ENCODE peak calls at places on chromosomes 3 and 15, in six cellular contexts. One of them, this sample, is unnamed.
A peak's percentile ranks its signal among the peaks of the same experiment; 100 is the strongest.

GRCh38 chr15:60751985-60752952 is 273.3 kb upstream of the ICE2 start:
- DNase-seq in SJSA1: no peak
- DNase-seq in K562: no peak
- DNase-seq in caudate nucleus: no peak
- DNase-seq in fibroblast of lung: peak; percentile 62
- DNase-seq in transverse colon: peak; percentile 29
- DNase-seq in this sample: no peak

GRCh38 chr3:152301745-152302181 is 33.0 kb downstream of the MBNL1 start:
- DNase-seq in SJSA1: no peak
- DNase-seq in K562: no peak
- DNase-seq in caudate nucleus: no peak
- DNase-seq in fibroblast of lung: no peak
- DNase-seq in transverse colon: no peak
- DNase-seq in this sample: no peak

GRCh38 chr15:88476635-88477038 is 9.1 kb downstream of the MRPS11 start:
- DNase-seq in SJSA1: no peak
- DNase-seq in K562: peak; percentile 66
- DNase-seq in caudate nucleus: no peak
- DNase-seq in fibroblast of lung: peak; percentile 43
- DNase-seq in transverse colon: no peak
- DNase-seq in this sample: peak; percentile 79

GRCh38 chr3:41162981-41163380 is 36.3 kb upstream of the CTNNB1 start:
- DNase-seq in SJSA1: no peak
- DNase-seq in K562: no peak
- DNase-seq in caudate nucleus: no peak
- DNase-seq in fibroblast of lung: no peak
- DNase-seq in transverse colon: no peak
- DNase-seq in this sample: no peak

GRCh38 chr3:107956991-107957467 is 133.8 kb downstream of the CD47 start:
- DNase-seq in SJSA1: no peak
- DNase-seq in K562: no peak
- DNase-seq in caudate nucleus: no peak
- DNase-seq in fibroblast of lung: peak; percentile 31
- DNase-seq in transverse colon: peak; percentile 59
- DNase-seq in this sample: no peak

GRCh38 chr3:187750513-187751123 is 5.3 kb upstream of the BCL6 start:
- DNase-seq in SJSA1: no peak
- DNase-seq in K562: no peak
- DNase-seq in caudate nucleus: no peak
- DNase-seq in fibroblast of lung: peak; percentile 32
- DNase-seq in transverse colon: peak; percentile 33
- DNase-seq in this sample: no peak

GRCh38 chr3:177499779-177500423 is 302.6 kb upstream of the TBL1XR1 start:
- DNase-seq in SJSA1: no peak
- DNase-seq in K562: no peak
- DNase-seq in caudate nucleus: no peak
- DNase-seq in fibroblast of lung: no peak
- DNase-seq in transverse colon: no peak
- DNase-seq in this sample: no peak

GRCh38 chr15:29139540-29140459 is 129.8 kb downstream of the NSMCE3 start:
- DNase-seq in SJSA1: peak; percentile 52
- DNase-seq in K562: peak; percentile 72
- DNase-seq in caudate nucleus: no peak
- DNase-seq in fibroblast of lung: no peak
- DNase-seq in transverse colon: peak; percentile 61
- DNase-seq in this sample: peak; percentile 66

GRCh38 chr15:67225336-67225735 is 29.1 kb downstream of the AAGAB start:
- DNase-seq in SJSA1: no peak
- DNase-seq in K562: no peak
- DNase-seq in caudate nucleus: no peak
- DNase-seq in fibroblast of lung: peak; percentile 56
- DNase-seq in transverse colon: no peak
- DNase-seq in this sample: no peak

GRCh38 chr3:46930176-46930944 is 46.2 kb downstream of the CCDC12 start:
- DNase-seq in SJSA1: no peak
- DNase-seq in K562: no peak
- DNase-seq in caudate nucleus: no peak
- DNase-seq in fibroblast of lung: no peak
- DNase-seq in transverse colon: no peak
- DNase-seq in this sample: no peak

GRCh38 chr3:167705840-167706239 is 28.9 kb downstream of the PDCD10 start:
- DNase-seq in SJSA1: no peak
- DNase-seq in K562: no peak
- DNase-seq in caudate nucleus: no peak
- DNase-seq in fibroblast of lung: peak; percentile 50
- DNase-seq in transverse colon: no peak
- DNase-seq in this sample: no peak

GRCh38 chr3:194586839-194587238 is 46.4 kb downstream of the TMEM44 start:
- DNase-seq in SJSA1: no peak
- DNase-seq in K562: no peak
- DNase-seq in caudate nucleus: no peak
- DNase-seq in fibroblast of lung: peak; percentile 97
- DNase-seq in transverse colon: no peak
- DNase-seq in this sample: no peak

GRCh38 chr3:61927332-61927731 is 366.0 kb downstream of the PTPRG start:
- DNase-seq in SJSA1: no peak
- DNase-seq in K562: no peak
- DNase-seq in caudate nucleus: no peak
- DNase-seq in fibroblast of lung: peak; percentile 93
- DNase-seq in transverse colon: peak; percentile 42
- DNase-seq in this sample: no peak

GRCh38 chr15:64586974-64587373 is 126.6 kb downstream of the ZNF609 start:
- DNase-seq in SJSA1: no peak
- DNase-seq in K562: no peak
- DNase-seq in caudate nucleus: no peak
- DNase-seq in fibroblast of lung: no peak
- DNase-seq in transverse colon: no peak
- DNase-seq in this sample: no peak

GRCh38 chr15:57510647-57511046 is 81.1 kb upstream of the MYZAP start:
- DNase-seq in SJSA1: no peak
- DNase-seq in K562: no peak
- DNase-seq in caudate nucleus: no peak
- DNase-seq in fibroblast of lung: peak; percentile 90
- DNase-seq in transverse colon: no peak
- DNase-seq in this sample: no peak

GRCh38 chr3:182746959-182747358 is 46.3 kb upstream of the ATP11B start:
- DNase-seq in SJSA1: no peak
- DNase-seq in K562: no peak
- DNase-seq in caudate nucleus: no peak
- DNase-seq in fibroblast of lung: no peak
- DNase-seq in transverse colon: no peak
- DNase-seq in this sample: no peak

GRCh38 chr3:107506458-107506857 is 16.3 kb upstream of the BBX start:
- DNase-seq in SJSA1: no peak
- DNase-seq in K562: no peak
- DNase-seq in caudate nucleus: no peak
- DNase-seq in fibroblast of lung: no peak
- DNase-seq in transverse colon: no peak
- DNase-seq in this sample: no peak

GRCh38 chr3:32493437-32494414 is 8.9 kb downstream of the CMTM6 start:
- DNase-seq in SJSA1: no peak
- DNase-seq in K562: no peak
- DNase-seq in caudate nucleus: no peak
- DNase-seq in fibroblast of lung: peak; percentile 65
- DNase-seq in transverse colon: no peak
- DNase-seq in this sample: no peak

GRCh38 chr15:71143373-71144310 is 28.4 kb downstream of the THSD4 start:
- DNase-seq in SJSA1: no peak
- DNase-seq in K562: no peak
- DNase-seq in caudate nucleus: no peak
- DNase-seq in fibroblast of lung: no peak
- DNase-seq in transverse colon: no peak
- DNase-seq in this sample: no peak

GRCh38 chr3:14404396-14405119 is 2.2 kb downstream of the SLC6A6 start:
- DNase-seq in SJSA1: no peak
- DNase-seq in K562: peak; percentile 75
- DNase-seq in caudate nucleus: no peak
- DNase-seq in fibroblast of lung: no peak
- DNase-seq in transverse colon: no peak
- DNase-seq in this sample: peak; percentile 74

GRCh38 chr3:14406762-14407161 is 4.4 kb downstream of the SLC6A6 start:
- DNase-seq in SJSA1: no peak
- DNase-seq in K562: peak; percentile 35
- DNase-seq in caudate nucleus: no peak
- DNase-seq in fibroblast of lung: no peak
- DNase-seq in transverse colon: no peak
- DNase-seq in this sample: no peak

GRCh38 chr3:14406336-14406735 is 3.9 kb downstream of the SLC6A6 start:
- DNase-seq in SJSA1: no peak
- DNase-seq in K562: no peak
- DNase-seq in caudate nucleus: no peak
- DNase-seq in fibroblast of lung: no peak
- DNase-seq in transverse colon: no peak
- DNase-seq in this sample: no peak

GRCh38 chr3:14405886-14406238 is 3.5 kb downstream of the SLC6A6 start:
- DNase-seq in SJSA1: no peak
- DNase-seq in K562: peak; percentile 25
- DNase-seq in caudate nucleus: no peak
- DNase-seq in fibroblast of lung: no peak
- DNase-seq in transverse colon: no peak
- DNase-seq in this sample: no peak

DNA sequence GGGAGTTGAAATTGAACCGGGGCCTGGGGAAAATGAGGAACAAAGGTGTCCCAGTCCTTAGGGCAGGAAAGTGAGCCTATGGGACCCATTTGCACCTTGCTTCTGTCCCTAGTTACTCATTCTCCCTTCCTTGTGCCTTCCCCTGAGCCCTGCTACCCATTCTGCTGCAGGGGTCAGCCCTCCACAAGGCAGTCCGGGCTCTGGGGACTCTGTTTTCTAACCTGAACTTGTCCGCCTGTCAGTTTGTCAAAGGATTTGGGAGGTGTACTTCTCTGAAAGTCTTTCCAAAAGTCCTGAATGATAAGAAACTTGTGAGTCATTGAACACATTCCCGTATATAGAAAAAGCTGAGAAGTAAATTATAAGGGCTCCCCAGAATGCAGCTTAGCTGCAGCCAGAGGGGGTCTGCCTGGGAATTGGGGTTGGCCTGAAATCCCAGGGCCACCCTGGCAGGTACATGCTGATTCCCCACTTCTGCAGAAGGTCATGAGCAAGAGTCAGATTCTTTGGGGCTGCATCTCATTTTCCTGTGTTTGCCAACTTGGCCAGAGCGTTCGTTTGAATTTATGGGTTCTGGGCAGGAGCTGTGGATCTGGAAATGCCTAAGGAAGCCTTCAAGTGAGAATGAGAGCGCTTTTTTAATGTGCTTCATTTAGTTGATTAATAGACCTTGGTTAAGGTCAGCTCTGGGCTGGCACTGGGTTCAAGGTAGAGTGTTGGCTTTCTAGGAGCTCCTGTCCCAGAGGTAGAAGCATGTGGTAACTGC is 2.9 kb downstream of the SLC6A6 start:
- DNase-seq in SJSA1: no peak
- DNase-seq in K562: peak; percentile 62
- DNase-seq in caudate nucleus: no peak
- DNase-seq in fibroblast of lung: peak; percentile 45
- DNase-seq in transverse colon: no peak
- DNase-seq in this sample: no peak
- H3K27ac ChIP-seq in SJSA1: no peak overlapping the region
- H3K27ac ChIP-seq in K562: peak overlapping the region; percentile 91
- H3K27ac ChIP-seq in caudate nucleus: no peak overlapping the region
- H3K27ac ChIP-seq in fibroblast of lung: no peak overlapping the region
- H3K27ac ChIP-seq in transverse colon: peak overlapping the region; percentile 8
- H3K27ac ChIP-seq in this sample: no peak overlapping the region

DNA sequence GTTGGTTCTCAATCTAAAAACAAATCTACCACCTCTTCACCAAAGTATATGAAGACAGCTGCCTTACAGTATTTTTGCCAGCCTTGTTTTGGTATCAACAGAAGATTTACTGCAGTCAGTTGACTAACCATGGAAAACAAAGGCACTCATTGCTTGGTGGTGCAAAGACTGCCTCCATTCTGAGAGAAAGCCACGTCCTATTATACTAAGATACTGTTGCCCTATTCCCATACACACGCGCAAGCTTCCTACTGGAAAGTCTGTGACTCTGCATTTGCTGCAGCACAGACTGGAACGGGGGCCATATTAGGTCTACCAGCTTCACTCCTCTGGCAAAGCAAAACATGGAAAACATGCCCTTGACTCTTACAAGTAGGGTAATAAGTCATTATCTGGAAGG is 18.0 kb downstream of the MTMR10 start:
- DNase-seq in SJSA1: no peak
- DNase-seq in K562: no peak
- DNase-seq in caudate nucleus: no peak
- DNase-seq in fibroblast of lung: no peak
- DNase-seq in transverse colon: no peak
- DNase-seq in this sample: no peak
- H3K27ac ChIP-seq in SJSA1: no peak overlapping the region
- H3K27ac ChIP-seq in K562: no peak overlapping the region
- H3K27ac ChIP-seq in caudate nucleus: peak overlapping the region; percentile 38
- H3K27ac ChIP-seq in fibroblast of lung: no peak overlapping the region
- H3K27ac ChIP-seq in transverse colon: no peak overlapping the region
- H3K27ac ChIP-seq in this sample: no peak overlapping the region

DNA sequence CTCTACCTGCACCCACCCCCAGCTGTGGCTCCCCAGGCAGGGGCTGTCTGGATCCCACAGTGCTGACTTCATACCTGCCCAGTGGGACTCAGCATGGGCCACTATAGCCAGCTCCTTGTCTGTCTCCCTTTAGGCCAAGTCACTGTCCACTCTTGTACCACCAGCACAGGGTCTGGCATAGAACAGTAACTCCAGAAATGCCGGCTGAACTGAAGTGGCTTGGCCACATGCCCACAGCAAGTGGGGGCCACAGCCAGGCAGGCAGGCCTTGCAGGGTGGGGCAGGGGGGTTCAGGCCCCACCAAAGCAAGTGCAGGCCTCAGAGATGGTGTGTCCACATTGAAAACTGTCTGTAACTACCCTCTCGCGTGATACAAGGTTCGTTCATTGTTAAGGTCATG is 252.6 kb upstream of the LYSMD4 start:
- DNase-seq in SJSA1: no peak
- DNase-seq in K562: no peak
- DNase-seq in caudate nucleus: no peak
- DNase-seq in fibroblast of lung: no peak
- DNase-seq in transverse colon: no peak
- DNase-seq in this sample: no peak
- H3K27ac ChIP-seq in SJSA1: no peak overlapping the region
- H3K27ac ChIP-seq in K562: no peak overlapping the region
- H3K27ac ChIP-seq in caudate nucleus: peak overlapping the region; percentile 84
- H3K27ac ChIP-seq in fibroblast of lung: no peak overlapping the region
- H3K27ac ChIP-seq in transverse colon: no peak overlapping the region
- H3K27ac ChIP-seq in this sample: no peak overlapping the region

DNA sequence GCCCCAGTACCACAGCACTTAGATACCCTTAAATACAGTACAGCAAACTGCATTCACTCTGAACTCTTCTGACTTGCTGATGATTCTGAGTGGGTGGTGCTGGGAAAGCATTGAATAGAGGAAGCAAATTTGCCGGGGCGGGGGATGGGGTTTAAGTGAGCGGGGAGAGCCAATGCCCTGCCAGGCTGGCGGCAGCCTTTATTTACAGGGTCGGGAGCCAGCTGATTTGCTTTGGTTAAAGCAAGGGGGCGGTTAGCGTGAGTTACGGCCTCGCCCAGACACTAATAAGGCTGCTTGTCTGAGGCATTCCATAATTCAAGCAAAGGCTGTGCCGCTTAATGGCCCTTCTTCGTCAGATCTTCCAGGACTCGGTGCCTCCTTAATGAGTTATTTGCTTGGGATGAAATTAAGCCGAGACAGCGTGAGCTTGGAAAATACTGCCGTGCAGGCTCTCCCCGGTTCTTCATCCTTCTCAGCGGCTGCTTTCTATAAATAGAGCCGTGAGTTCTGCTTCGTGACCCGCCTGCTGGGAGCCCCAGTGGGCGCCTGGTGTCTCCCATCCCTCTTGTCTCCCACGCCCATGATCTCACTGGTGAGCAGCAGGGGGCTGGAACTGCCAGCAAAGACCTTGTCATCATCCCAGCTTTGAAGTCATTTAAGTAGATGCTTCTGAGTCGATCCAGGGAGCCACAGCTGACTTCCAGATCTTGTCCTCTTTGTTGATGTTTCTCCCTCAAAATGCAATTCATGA is 25.8 kb downstream of the SPSB4 start:
- DNase-seq in SJSA1: no peak
- DNase-seq in K562: no peak
- DNase-seq in caudate nucleus: peak; percentile 35
- DNase-seq in fibroblast of lung: peak; percentile 76
- DNase-seq in transverse colon: peak; percentile 34
- DNase-seq in this sample: peak; percentile 66
- H3K27ac ChIP-seq in SJSA1: no peak overlapping the region
- H3K27ac ChIP-seq in K562: no peak overlapping the region
- H3K27ac ChIP-seq in caudate nucleus: peak overlapping the region; percentile 62
- H3K27ac ChIP-seq in fibroblast of lung: no peak overlapping the region
- H3K27ac ChIP-seq in transverse colon: peak overlapping the region; percentile 57
- H3K27ac ChIP-seq in this sample: peak overlapping the region; percentile 53

This sample was measured in WERI-Rb-1.